ENCODE peak calls at places on chromosomes 2 and 18, in four cellular contexts. V is SJSA1, U is breast epithelium, N is GM23248. P is an unnamed sample.

GRCh38 chr2:65092791-65093190 is 36.6 kb downstream of the CEP68 start:
- DNase-seq in V (no peak), U (no peak), N (no peak), P (no peak)

GRCh38 chr2:102449370-102449974 is 23.6 kb upstream of the SLC9A4 start:
- DNase-seq in V (no peak), U (no peak), N (peak; percentile 64), P (peak; percentile 69)

GRCh38 chr18:40867452-40867851 is 1087.6 kb upstream of the PIK3C3 start:
- DNase-seq in V (no peak), U (no peak), N (peak; percentile 91), P (no peak)

GRCh38 chr2:219029829-219030165 is 11.5 kb downstream of the CFAP65 start:
- DNase-seq in V (peak; percentile 72), U (peak; percentile 82), N (peak; percentile 80), P (peak; percentile 87)

GRCh38 chr2:98821629-98822135 is 90.8 kb upstream of the MGAT4A start:
- DNase-seq in V (no peak), U (no peak), N (no peak), P (no peak)

GRCh38 chr2:41600460-41600859 is 447.4 kb upstream of the PKDCC start:
- DNase-seq in V (no peak), U (no peak), N (no peak), P (no peak)

GRCh38 chr2:20579866-20580265 is 71.0 kb downstream of the HS1BP3 start:
- DNase-seq in V (no peak), U (no peak), N (no peak), P (no peak)

GRCh38 chr2:191899442-191899841 is 52.6 kb upstream of the CAVIN2 start:
- DNase-seq in V (no peak), U (no peak), N (peak; percentile 93), P (no peak)

GRCh38 chr2:177332041-177332991 is 60.3 kb upstream of the AGPS start:
- DNase-seq in V (peak; percentile 60), U (no peak), N (peak; percentile 87), P (peak; percentile 86)

GRCh38 chr18:43482136-43482535 is 204.8 kb upstream of the SYT4 start:
- DNase-seq in V (no peak), U (no peak), N (no peak), P (no peak)

GRCh38 chr2:70785137-70785911 is 5.1 kb downstream of the FIGLA start:
- DNase-seq in V (no peak), U (no peak), N (peak; percentile 54), P (peak; percentile 78)

GRCh38 chr18:53906681-53907080 is 317.8 kb downstream of the MBD2 start:
- DNase-seq in V (no peak), U (no peak), N (peak; percentile 52), P (no peak)

GRCh38 chr2:163736433-163737168 is 793 bp upstream of the FIGN start:
- DNase-seq in V (peak; percentile 71), U (no peak), N (peak; percentile 66), P (no peak)

GRCh38 chr2:21860913-21861312 is 737.1 kb downstream of the TDRD15 start:
- DNase-seq in V (no peak), U (no peak), N (no peak), P (no peak)

GRCh38 chr2:149735237-149735958 is 147.8 kb upstream of the MMADHC start:
- DNase-seq in V (peak; percentile 60), U (no peak), N (no peak), P (no peak)

GRCh38 chr2:86786001-86786536 is 4.6 kb downstream of the CD8A start:
- DNase-seq in V (no peak), U (no peak), N (no peak), P (no peak)

GRCh38 chr2:99940963-99941362 is 201.4 kb downstream of the AFF3 start:
- DNase-seq in V (no peak), U (no peak), N (no peak), P (no peak)

GRCh38 chr2:239143858-239144712 is 256.7 kb downstream of the HDAC4 start:
- DNase-seq in V (peak; percentile 60), U (no peak), N (peak; percentile 69), P (peak; percentile 62)

GRCh38 chr2:62149708-62150107 is 46.2 kb upstream of the B3GNT2 start:
- DNase-seq in V (no peak), U (no peak), N (peak; percentile 100), P (no peak)

GRCh38 chr2:227933891-227934290 is 62.5 kb downstream of the DAW1 start:
- DNase-seq in V (no peak), U (no peak), N (no peak), P (no peak)

GRCh38 chr18:29651121-29651675 is 1391.3 kb downstream of the DSC3 start:
- DNase-seq in V (no peak), U (no peak), N (peak; percentile 71), P (no peak)

GRCh38 chr2:3667151-3667631 is 9.2 kb downstream of the ALLC start:
- DNase-seq in V (peak; percentile 35), U (no peak), N (no peak), P (no peak)

GRCh38 chr2:101152195-101153076 is 1.3 kb upstream of the TBC1D8 start:
- DNase-seq in V (peak; percentile 54), U (no peak), N (peak; percentile 61), P (peak; percentile 64)

GRCh38 chr2:196420143-196420542 is 219.4 kb upstream of the CCDC150 start:
- DNase-seq in V (no peak), U (no peak), N (no peak), P (no peak)

GRCh38 chr18:23662309-23663263 is at the start of gene ANKRD29:
- DNase-seq in V (peak; percentile 44), U (no peak), N (peak; percentile 73), P (no peak)

GRCh38 chr2:96869281-96869823 is 528 bp downstream of the SEMA4C start:
- DNase-seq in V (peak; percentile 65), U (peak; percentile 89), N (peak; percentile 79), P (no peak)

GRCh38 chr2:170148161-170148560 is 29.8 kb upstream of the MYO3B start:
- DNase-seq in V (no peak), U (no peak), N (peak; percentile 21), P (no peak)

GRCh38 chr18:66439670-66440069 is 164.2 kb downstream of the CDH19 start:
- DNase-seq in V (no peak), U (no peak), N (no peak), P (no peak)

GRCh38 chr18:48228301-48228715 is 180.9 kb downstream of the ZBTB7C start:
- DNase-seq in V (no peak), U (no peak), N (peak; percentile 38), P (no peak)
- H3K27ac ChIP-seq in V (no peak overlapping the region), U (peak overlapping the region; percentile 64), N (no peak overlapping the region), P (no peak overlapping the region)

DNA sequence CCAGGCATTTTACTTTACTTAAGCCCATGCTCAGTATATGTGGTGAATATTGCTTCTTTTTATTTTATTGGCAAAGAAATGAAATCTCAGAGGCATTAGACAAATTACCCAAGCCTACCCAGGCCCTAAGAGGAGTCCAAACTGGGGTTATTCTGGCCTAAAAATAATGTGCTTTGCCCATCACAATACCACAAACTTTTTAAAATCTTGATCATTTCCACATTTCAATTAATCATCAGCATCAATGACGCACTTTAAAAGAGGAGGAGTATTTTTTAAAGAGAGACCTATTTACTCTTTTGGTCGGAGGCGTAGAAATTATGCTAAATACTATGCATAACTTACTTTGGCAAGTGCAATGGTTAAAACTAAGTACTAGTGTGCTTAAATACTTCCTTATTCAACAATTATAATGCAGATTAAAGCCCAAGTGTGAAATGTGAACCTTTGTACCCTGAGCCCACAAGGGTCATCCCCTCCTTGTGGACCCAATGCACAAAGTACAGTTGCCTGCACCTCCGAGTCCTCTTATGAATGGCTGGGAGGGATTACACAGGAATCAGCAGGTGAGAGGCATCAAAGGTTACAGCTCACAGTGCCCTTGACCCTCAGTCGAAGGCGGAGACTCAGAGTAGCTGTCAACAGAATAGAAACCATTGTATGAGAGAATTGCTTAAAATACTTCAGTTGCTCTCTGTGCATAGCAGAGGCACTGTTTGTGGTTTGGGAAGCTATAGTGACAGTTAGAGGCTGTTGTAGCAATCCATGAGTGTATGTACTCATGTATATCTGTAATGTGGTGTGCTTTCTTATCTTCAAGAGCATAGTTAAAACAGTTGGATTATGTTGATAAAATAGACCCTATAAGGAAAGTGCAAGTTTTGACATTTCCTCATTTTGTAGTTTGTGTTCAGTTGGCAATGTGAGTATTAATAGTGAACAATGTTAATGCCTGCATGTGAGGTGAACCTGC is 151.7 kb upstream of the ITGA4 start:
- DNase-seq in V (no peak), U (no peak), N (peak; percentile 15), P (peak; percentile 92)
- H3K4me3 ChIP-seq in V (no peak overlapping the region), U (no peak overlapping the region), N (no peak overlapping the region), P (peak overlapping the region; percentile 40)

DNA sequence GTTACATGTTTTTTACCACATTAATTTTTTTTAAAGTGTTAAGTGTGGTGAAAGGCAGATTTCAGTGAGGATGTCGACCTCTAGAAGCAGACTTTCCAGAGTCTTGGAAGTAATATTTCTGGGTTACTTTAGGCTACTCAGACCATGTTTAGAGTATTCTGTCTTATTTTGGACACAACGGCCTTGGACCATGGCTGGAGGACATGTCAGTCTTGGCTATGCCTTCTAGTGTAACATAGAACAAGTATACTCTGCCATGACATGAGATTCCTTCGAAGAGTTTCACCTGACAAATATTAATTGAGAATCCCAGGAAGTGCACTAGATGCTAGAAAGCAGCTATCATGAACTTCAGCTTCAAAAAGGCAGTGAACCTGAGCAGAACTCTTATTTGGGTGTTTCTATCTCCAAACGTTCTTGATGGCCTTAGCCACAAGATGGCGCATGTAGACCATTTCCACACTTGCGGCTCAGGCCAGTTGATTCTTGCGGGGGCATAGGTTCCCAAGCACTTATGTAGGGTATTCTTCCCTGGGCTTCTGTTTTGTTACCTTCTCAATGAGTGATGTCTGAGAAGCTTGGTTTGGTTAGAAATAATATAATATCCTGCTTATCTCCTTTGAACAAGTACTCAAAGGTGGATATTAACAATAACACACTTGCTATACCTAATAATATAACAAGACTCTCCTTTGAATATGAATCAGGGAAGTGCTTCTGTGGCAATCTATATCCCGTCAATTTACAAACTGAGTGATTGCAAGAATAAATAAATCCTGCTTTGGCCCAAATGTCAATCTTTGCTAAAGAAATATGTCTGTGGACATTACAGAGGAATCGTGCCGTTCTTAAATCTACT is 62.0 kb downstream of the CACNB4 start:
- DNase-seq in V (peak; percentile 59), U (no peak), N (peak; percentile 79), P (peak; percentile 88)
- H3K27ac ChIP-seq in V (no peak overlapping the region), U (no peak overlapping the region), N (no peak overlapping the region), P (no peak overlapping the region)

GRCh38 chr2:28810384-28811285 is at the start of gene SPDYA:
- DNase-seq in V (peak; percentile 54), U (peak; percentile 55), N (peak; percentile 81), P (no peak)

DNA sequence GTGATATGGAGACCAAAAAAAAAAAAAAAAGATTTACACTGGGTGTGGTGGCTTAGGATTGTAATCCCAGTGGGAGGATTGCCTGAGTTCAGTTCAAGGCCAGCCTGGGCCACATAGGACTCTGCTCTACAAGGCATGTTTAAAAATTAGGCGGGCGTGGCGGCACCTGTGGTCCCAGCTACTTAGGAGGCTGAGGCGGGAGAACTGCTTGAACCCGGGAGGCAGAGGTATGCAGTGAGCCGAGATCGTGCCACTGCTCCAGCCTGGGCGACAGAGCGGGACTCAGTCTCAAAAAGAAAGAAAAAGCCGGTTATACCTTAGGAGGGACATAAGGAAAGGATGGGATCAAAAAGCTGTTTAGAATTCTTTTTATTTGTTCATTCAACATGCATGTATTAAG is 707 bp upstream of the SPDYA start:
- DNase-seq in V (no peak), U (no peak), N (no peak), P (no peak)
- H3K4me3 ChIP-seq in V (peak overlapping the region; percentile 36), U (peak overlapping the region; percentile 42), N (peak overlapping the region; percentile 76), P (no peak overlapping the region)

GRCh38 chr18:58603365-58604067 is 25.4 kb downstream of the ALPK2 start:
- DNase-seq in V (no peak), U (no peak), N (no peak), P (no peak)

GRCh38 chr18:58604301-58604700 is 24.6 kb downstream of the ALPK2 start:
- DNase-seq in V (no peak), U (no peak), N (no peak), P (no peak)

GRCh38 chr18:58608216-58608615 is 20.7 kb downstream of the ALPK2 start:
- DNase-seq in V (no peak), U (no peak), N (no peak), P (no peak)

GRCh38 chr18:58606236-58606635 is 22.7 kb downstream of the ALPK2 start:
- DNase-seq in V (no peak), U (no peak), N (no peak), P (no peak)

GRCh38 chr18:58605027-58606020 is 23.6 kb downstream of the ALPK2 start:
- DNase-seq in V (peak; percentile 61), U (no peak), N (peak; percentile 65), P (no peak)
- H3K27ac ChIP-seq in V (no peak overlapping the region), U (no peak overlapping the region), N (no peak overlapping the region), P (no peak overlapping the region)

P was measured in Karpas-422.